ENCODE peak calls at places on chromosomes 12 and 14, in seven cellular contexts. Z is ELR; R is NCI-H146; K is NCI-H226; P is stimulated activated CD8-positive, alpha-beta memory T cell treated with anti-CD3 and anti-CD28 coated beads, Interleukin-12 subunit alpha, Interleukin-12 subunit beta, amount 100 ng/mL, for 1 hour; H is endothelial cell; U is AG09319. B is an unnamed sample.
A peak's percentile ranks its signal among the peaks of the same experiment; 100 is the strongest.

GRCh38 chr14:37584211-37585100 is 10.6 kb downstream of the FOXA1 start:
- DNase-seq in P (no peak), Z (no peak), K (no peak), R (peak; percentile 72), U (no peak), H (no peak), B (no peak)

GRCh38 chr12:14772946-14773345 is 30.3 kb downstream of the WBP11 start:
- DNase-seq in Z (no peak), U (no peak), K (no peak), H (no peak), R (no peak), P (no peak), B (no peak)

GRCh38 chr12:130879781-130880389 is 8.0 kb downstream of the RAN start:
- DNase-seq in P (no peak), K (no peak), Z (no peak), U (no peak), R (peak; percentile 7), H (no peak), B (no peak)

GRCh38 chr12:7915911-7916403 is 20.0 kb downstream of the SLC2A3 start:
- DNase-seq in H (no peak), K (no peak), U (no peak), P (no peak), R (no peak), Z (no peak), B (no peak)

GRCh38 chr12:122730215-122731014 is at the start of gene HCAR1:
- DNase-seq in K (no peak), P (no peak), U (no peak), H (no peak), R (peak; percentile 63), Z (no peak), B (no peak)

GRCh38 chr12:8664228-8664963 is 1.8 kb upstream of the MFAP5 start:
- DNase-seq in H (no peak), K (peak; percentile 3), U (no peak), R (no peak), Z (no peak), P (no peak), B (no peak)

GRCh38 chr12:57620936-57621496 is 9.8 kb downstream of the ARHGEF25 start:
- DNase-seq in R (peak; percentile 48), Z (no peak), U (no peak), P (no peak), H (peak; percentile 23), K (no peak), B (no peak)

GRCh38 chr12:63400746-63401145 is 249.7 kb upstream of the AVPR1A start:
- DNase-seq in U (no peak), P (no peak), H (no peak), Z (peak; percentile 6), K (peak; percentile 26), R (peak; percentile 70), B (peak; percentile 24)

GRCh38 chr12:129607293-129607692 is 296.5 kb downstream of the TMEM132D start:
- DNase-seq in Z (no peak), H (no peak), K (no peak), R (no peak), P (no peak), U (no peak), B (no peak)

GRCh38 chr12:34204830-34205285 is 182.6 kb downstream of the ALG10 start:
- DNase-seq in R (no peak), U (no peak), H (no peak), P (no peak), Z (no peak), K (no peak), B (no peak)

GRCh38 chr12:113392988-113393579 is 10.6 kb downstream of the SDS start:
- DNase-seq in P (no peak), H (no peak), Z (peak; percentile 22), R (no peak), U (no peak), K (no peak), B (no peak)

GRCh38 chr12:54891717-54892478 is 37.6 kb downstream of the MUCL1 start:
- DNase-seq in Z (no peak), R (peak; percentile 56), K (no peak), U (no peak), H (no peak), P (no peak), B (no peak)

GRCh38 chr12:46963977-46964376 is 115.4 kb upstream of the PCED1B start:
- DNase-seq in R (no peak), U (peak; percentile 78), H (no peak), K (peak; percentile 91), Z (peak; percentile 22), P (no peak), B (no peak)

GRCh38 chr12:48969160-48969771 is 2.3 kb downstream of the WNT10B start:
- DNase-seq in H (no peak), R (no peak), Z (no peak), P (no peak), K (no peak), U (no peak), B (no peak)

GRCh38 chr12:109538191-109538863 is 35.0 kb downstream of the MMAB start:
- DNase-seq in Z (no peak), U (no peak), K (no peak), P (no peak), R (no peak), H (no peak), B (no peak)

GRCh38 chr12:26566670-26567069 is 266.3 kb downstream of the ITPR2 start:
- DNase-seq in U (peak; percentile 36), R (no peak), H (no peak), Z (no peak), K (no peak), P (no peak), B (peak; percentile 33)

GRCh38 chr14:34895277-34895676 is 20.1 kb upstream of the BAZ1A start:
- DNase-seq in H (no peak), R (no peak), K (no peak), Z (no peak), U (no peak), P (no peak), B (no peak)

GRCh38 chr12:26233620-26234019 is 38.2 kb downstream of the SSPN start:
- DNase-seq in R (no peak), P (no peak), H (no peak), U (no peak), K (peak; percentile 20), Z (peak; percentile 10), B (peak; percentile 61)

GRCh38 chr14:22386924-22387775 is 201.9 kb downstream of the DAD1 start:
- DNase-seq in R (peak; percentile 35), P (no peak), U (peak; percentile 35), H (peak; percentile 80), Z (peak; percentile 77), K (peak; percentile 24), B (peak; percentile 72)

GRCh38 chr12:132523576-132524331 is 33.8 kb downstream of the FBRSL1 start:
- DNase-seq in P (peak; percentile 57), U (no peak), Z (peak; percentile 62), K (peak; percentile 44), R (peak; percentile 43), H (peak; percentile 80), B (peak; percentile 24)

GRCh38 chr14:83842536-83842935 is 1687.4 kb upstream of the FLRT2 start:
- DNase-seq in U (no peak), H (no peak), K (no peak), P (no peak), Z (no peak), R (peak; percentile 66), B (no peak)

GRCh38 chr12:39581592-39581991 is 38.0 kb downstream of the ABCD2 start:
- DNase-seq in K (peak; percentile 72), P (no peak), U (no peak), R (no peak), Z (peak; percentile 8), H (no peak), B (no peak)

GRCh38 chr12:80472912-80473500 is 29.0 kb downstream of the PTPRQ start:
- DNase-seq in Z (peak; percentile 85), K (peak; percentile 52), U (peak; percentile 39), P (no peak), H (no peak), R (peak; percentile 51), B (peak; percentile 81)

GRCh38 chr14:29601559-29602109 is 326.0 kb downstream of the PRKD1 start:
- DNase-seq in K (peak; percentile 18), H (no peak), P (no peak), R (no peak), Z (peak; percentile 47), U (no peak), B (peak; percentile 87)

GRCh38 chr12:47772094-47772660 is 861 bp upstream of the SLC48A1 start:
- DNase-seq in R (no peak), Z (no peak), U (no peak), P (no peak), H (no peak), K (no peak), B (no peak)

GRCh38 chr12:16972923-16973770 is 367.2 kb upstream of the LMO3 start:
- DNase-seq in P (no peak), K (no peak), H (no peak), R (peak; percentile 26), Z (no peak), U (no peak), B (no peak)

GRCh38 chr14:63727231-63727735 is 582 bp downstream of the SGPP1 start:
- DNase-seq in P (no peak), Z (peak; percentile 64), R (peak; percentile 48), U (no peak), H (peak; percentile 57), K (peak; percentile 9), B (peak; percentile 46)

GRCh38 chr14:96275182-96276112 is 19.4 kb downstream of the BDKRB1 start:
- DNase-seq in Z (peak; percentile 74), H (peak; percentile 82), K (no peak), U (peak; percentile 64), R (peak; percentile 27), P (peak; percentile 46), B (peak; percentile 90)

GRCh38 chr14:73717247-73717646 is 3.1 kb upstream of the PNMA1 start:
- DNase-seq in R (no peak), K (no peak), H (no peak), P (no peak), Z (no peak), U (no peak), B (peak; percentile 22)

GRCh38 chr12:126856958-126857357 is 1410.0 kb upstream of the TMEM132C start:
- DNase-seq in H (no peak), U (no peak), Z (no peak), K (no peak), R (no peak), P (no peak), B (no peak)

GRCh38 chr14:63496837-63497400 is 46.3 kb downstream of the PPP2R5E start:
- DNase-seq in H (no peak), P (no peak), U (no peak), R (no peak), Z (no peak), K (no peak), B (no peak)

GRCh38 chr12:54140958-54141388 is 47.8 kb downstream of the SMUG1 start:
- DNase-seq in U (no peak), H (no peak), R (no peak), P (no peak), K (peak; percentile 56), Z (no peak), B (no peak)

GRCh38 chr12:40829738-40830144 is 137.5 kb downstream of the CNTN1 start:
- DNase-seq in K (peak; percentile 68), H (no peak), P (no peak), U (no peak), Z (no peak), R (no peak), B (no peak)

GRCh38 chr14:33693237-33693636 is 257.6 kb downstream of the EGLN3 start:
- DNase-seq in H (no peak), Z (peak; percentile 75), U (peak; percentile 53), P (no peak), R (no peak), K (no peak), B (no peak)

GRCh38 chr12:115421796-115422709 is 738.1 kb upstream of the TBX3 start:
- DNase-seq in U (no peak), R (no peak), Z (no peak), P (no peak), K (no peak), H (no peak), B (no peak)

GRCh38 chr12:11508699-11509098 is 113.3 kb upstream of the PRB2 start:
- DNase-seq in Z (peak; percentile 57), P (no peak), H (no peak), K (peak; percentile 74), R (no peak), U (no peak), B (peak; percentile 45)

B was measured in IMR-90.